ENCODE peak calls at places on chromosomes 4 and X, in eight cellular contexts. E is EL; H is MM.1S; G is osteocyte; Y is left lung; S is activated T-cell treated with anti-CD3 and anti-CD28 coated beads for 48 hours; P is effector CD4-positive, alpha-beta T cell; W is T-helper 2 cell. R is an unnamed sample.

GRCh38 chr4:15231265-15232091 is 196.4 kb upstream of the C1QTNF7 start:
- DNase-seq in E (peak; percentile 85), H (peak; percentile 77), S (peak; percentile 54), P (peak; percentile 66), Y (no peak), G (peak; percentile 90), W (peak; percentile 73), R (peak; percentile 25)

GRCh38 chrX:112819013-112819635 is 21.5 kb downstream of the AMOT start:
- DNase-seq in S (no peak), W (no peak), E (no peak), Y (no peak), P (no peak), G (no peak), H (no peak), R (no peak)

GRCh38 chr4:126991965-126992364 is 640.8 kb upstream of the INTU start:
- DNase-seq in W (no peak), E (no peak), Y (no peak), G (no peak), P (no peak), H (no peak), S (no peak), R (no peak)

GRCh38 chrX:153725039-153725831 is 579 bp downstream of the ABCD1 start:
- DNase-seq in G (no peak), H (no peak), Y (no peak), S (no peak), W (peak; percentile 36), E (no peak), P (no peak), R (no peak)

GRCh38 chr4:36394352-36394903 is 113.0 kb downstream of the DTHD1 start:
- DNase-seq in W (peak; percentile 93), P (peak; percentile 46), H (peak; percentile 11), Y (no peak), S (no peak), G (no peak), E (no peak), R (peak; percentile 40)

GRCh38 chr4:159498371-159499115 is 395.7 kb downstream of the RAPGEF2 start:
- DNase-seq in G (no peak), H (no peak), S (no peak), E (no peak), Y (no peak), P (no peak), W (no peak), R (no peak)

GRCh38 chr4:7207791-7208231 is 15.5 kb downstream of the SORCS2 start:
- DNase-seq in E (no peak), P (no peak), G (no peak), W (no peak), Y (peak; percentile 64), H (no peak), S (no peak), R (no peak)

GRCh38 chr4:38868055-38868965 is 704 bp downstream of the FAM114A1 start:
- DNase-seq in G (no peak), H (no peak), Y (peak; percentile 80), S (no peak), W (no peak), E (peak; percentile 41), P (no peak), R (no peak)

GRCh38 chrX:24542756-24543155 is 77.7 kb downstream of the PDK3 start:
- DNase-seq in S (no peak), Y (no peak), W (no peak), P (no peak), G (no peak), E (no peak), H (no peak), R (no peak)

GRCh38 chr4:152479428-152480026 is 56.4 kb downstream of the FBXW7 start:
- DNase-seq in S (no peak), P (no peak), W (no peak), H (no peak), G (no peak), E (peak; percentile 15), Y (no peak), R (no peak)